ENCODE peak calls at places on chromosomes 12 and 14, in ten cellular contexts. V is activated CD4-positive, alpha-beta T cell treated with anti-CD3 and anti-CD28 coated beads, Interleukin-2, amount 50 U/mL, for 1 hour; A is T-helper 9 cell; L is body of pancreas; E is epithelial cell of proximal tubule; D is activated naive CD8-positive, alpha-beta T cell treated with anti-CD3 and anti-CD28 coated beads, Interleukin-2, amount 50 U/mL, for 24 hours; H is mucosa of descending colon; J is activated T-helper 1 cell treated with anti-CD3 and anti-CD28 coated beads, Interleukin-2, amount 50 U/mL, for 16 hours; I is left kidney; K is activated naive CD4-positive, alpha-beta T cell treated with Interleukin-2 at 50 U/mL for 16 hours. G is an unnamed sample.
A peak's percentile ranks its signal among the peaks of the same experiment; 100 is the strongest.

GRCh38 chr12:84435682-84436081 is 476.9 kb downstream of the SLC6A15 start:
- DNase-seq in V (no peak), A (no peak), L (no peak), E (no peak), D (no peak), H (no peak), J (no peak), I (no peak), K (no peak), G (no peak)

GRCh38 chr14:94648801-94649200 is 36.6 kb downstream of the SERPINA3 start:
- DNase-seq in V (no peak), A (no peak), L (no peak), E (no peak), D (no peak), H (no peak), J (no peak), I (no peak), K (no peak), G (no peak)

GRCh38 chr12:65892905-65893304 is 68.6 kb downstream of the HMGA2 start:
- DNase-seq in V (no peak), A (no peak), L (no peak), E (no peak), D (no peak), H (no peak), J (no peak), I (peak; percentile 95), K (no peak), G (no peak)

GRCh38 chr14:93115920-93116675 is at the start of gene ITPK1:
- DNase-seq in V (peak; percentile 49), A (peak; percentile 47), L (peak; percentile 51), E (no peak), D (peak; percentile 66), H (peak; percentile 80), J (peak; percentile 21), I (peak; percentile 88), K (peak; percentile 61), G (peak; percentile 67)

GRCh38 chr14:104865631-104866441 is 768 bp downstream of the CEP170B start:
- DNase-seq in V (peak; percentile 20), A (peak; percentile 15), L (peak; percentile 72), E (no peak), D (peak; percentile 45), H (peak; percentile 86), J (no peak), I (peak; percentile 83), K (peak; percentile 53), G (no peak)

GRCh38 chr14:34718750-34719304 is 4.4 kb upstream of the CFL2 start:
- DNase-seq in V (no peak), A (no peak), L (no peak), E (no peak), D (no peak), H (no peak), J (no peak), I (no peak), K (no peak), G (no peak)

GRCh38 chr14:33019346-33019745 is 80.7 kb downstream of the NPAS3 start:
- DNase-seq in V (no peak), A (no peak), L (no peak), E (no peak), D (no peak), H (no peak), J (no peak), I (no peak), K (no peak), G (no peak)

GRCh38 chr12:18888062-18888461 is 150.1 kb downstream of the CAPZA3 start:
- DNase-seq in V (no peak), A (no peak), L (no peak), E (no peak), D (no peak), H (no peak), J (no peak), I (no peak), K (no peak), G (no peak)

GRCh38 chr12:14416658-14417057 is 51.2 kb downstream of the ATF7IP start:
- DNase-seq in V (no peak), A (no peak), L (peak; percentile 53), E (no peak), D (no peak), H (no peak), J (no peak), I (peak; percentile 89), K (no peak), G (peak; percentile 33)